ENCODE peak calls at places on chromosomes 6 and 20, in six cellular contexts. S is fibroblast of mammary gland; F is T follicular helper cell; B is EL; K is activated T-cell treated with anti-CD3 and anti-CD28 coated beads, Interleukin-2, amount 50 U/mL, for 72 hours; O is T-helper 2 cell. M is an unnamed sample.

GRCh38 chr20:45918182-45918737 is 6.3 kb upstream of the PLTP start:
- DNase-seq in S (peak), O (no peak), K (no peak), F (no peak), B (no peak), M (no peak)

GRCh38 chr20:58712116-58712822 is 19.7 kb downstream of the NPEPL1 start:
- DNase-seq in K (no peak), B (no peak), F (no peak), S (no peak), O (no peak), M (no peak)

GRCh38 chr6:32968770-32969684 is 633 bp downstream of the BRD2 start:
- DNase-seq in B (peak), S (peak), F (peak), O (peak), K (peak), M (peak)

GRCh38 chr6:140319209-140319608 is 944.8 kb upstream of the CITED2 start:
- DNase-seq in K (no peak), S (peak), F (no peak), O (no peak), B (peak), M (peak)

GRCh38 chr6:143157146-143157545 is 96.5 kb downstream of the AIG1 start:
- DNase-seq in K (no peak), O (no peak), F (no peak), S (no peak), B (peak), M (peak)

GRCh38 chr20:22389836-22390542 is 194.4 kb downstream of the FOXA2 start:
- DNase-seq in F (no peak), B (no peak), S (peak), O (no peak), K (no peak), M (peak)

GRCh38 chr6:42923656-42924055 is 5.6 kb upstream of the CNPY3 start:
- DNase-seq in S (peak), F (no peak), O (no peak), K (no peak), B (no peak), M (peak)

GRCh38 chr6:157954150-157955117 is 27.2 kb upstream of the SYNJ2 start:
- DNase-seq in O (no peak), K (no peak), S (peak), B (no peak), F (no peak), M (peak)

GRCh38 chr6:137165375-137166246 is 7.8 kb downstream of the IL22RA2 start:
- DNase-seq in O (no peak), S (peak), F (no peak), K (peak), B (no peak), M (peak)

GRCh38 chr6:87237804-87238203 is 82.4 kb downstream of the ZNF292 start:
- DNase-seq in O (no peak), F (no peak), K (no peak), B (peak), S (peak), M (peak)

GRCh38 chr6:146361367-146361924 is 182.2 kb upstream of the RAB32 start:
- DNase-seq in O (no peak), F (no peak), S (peak), B (peak), K (no peak), M (peak)

GRCh38 chr6:134882426-134883038 is 67.4 kb downstream of the ALDH8A1 start:
- DNase-seq in S (peak), B (peak), K (peak), F (peak), O (no peak), M (peak)

GRCh38 chr6:108114861-108115597 is 40.5 kb upstream of the OSTM1 start:
- DNase-seq in K (peak), S (peak), F (no peak), O (no peak), B (peak), M (peak)

GRCh38 chr6:5537967-5538366 is 276.7 kb downstream of the FARS2 start:
- DNase-seq in O (no peak), F (no peak), K (no peak), B (peak), S (peak), M (peak)

GRCh38 chr6:125025164-125025854 is 63.1 kb downstream of the RNF217 start:
- DNase-seq in F (no peak), S (no peak), K (no peak), B (no peak), O (no peak), M (no peak)

M was measured in GM23248.